ENCODE peak calls at places on chromosomes 4 and X, in ten cellular contexts. D, B, O, R, G, Z, C, Y, E and J are unnamed samples.

GRCh38 chrX:86171366-86171765 is 23.1 kb downstream of the DACH2 start:
- DNase-seq in C (peak), D (no peak), Z (no peak), Y (peak), R (peak), G (no peak), E (no peak), B (no peak), O (no peak), J (no peak)

GRCh38 chr4:55547461-55547770 is 707 bp upstream of the CLOCK start:
- DNase-seq in R (no peak), B (no peak), E (no peak), C (no peak), Y (no peak), Z (no peak), G (no peak), D (no peak), O (no peak), J (no peak)

GRCh38 chr4:140893939-140894338 is 137.8 kb upstream of the TBC1D9 start:
- DNase-seq in R (peak), Z (no peak), D (no peak), B (no peak), Y (no peak), E (no peak), O (no peak), G (no peak), C (no peak), J (no peak)

GRCh38 chr4:85778809-85779124 is 303.8 kb downstream of the ARHGAP24 start:
- DNase-seq in D (no peak), C (no peak), O (no peak), R (peak), Y (no peak), E (no peak), Z (no peak), B (no peak), G (no peak), J (no peak)

GRCh38 chr4:185640809-185641675 is 105.7 kb upstream of the PDLIM3 start:
- DNase-seq in O (no peak), R (peak), D (no peak), C (peak), E (no peak), G (no peak), Z (peak), Y (no peak), B (no peak), J (no peak)

GRCh38 chr4:63814171-63814964 is 594.9 kb downstream of the TECRL start:
- DNase-seq in Z (no peak), B (no peak), G (no peak), E (no peak), O (no peak), D (no peak), C (no peak), Y (no peak), R (no peak), J (no peak)

GRCh38 chr4:81747242-81747930 is 275.7 kb upstream of the RASGEF1B start:
- DNase-seq in R (no peak), E (no peak), Y (no peak), Z (no peak), C (no peak), D (peak), O (no peak), B (no peak), G (peak), J (no peak)

GRCh38 chrX:72272868-72273267 is 4.2 kb downstream of the RPS4X start:
- DNase-seq in G (no peak), Y (no peak), O (no peak), C (no peak), R (peak), D (no peak), B (no peak), Z (no peak), E (peak), J (no peak)

GRCh38 chrX:140525448-140525847 is 20.6 kb upstream of the SOX3 start:
- DNase-seq in C (no peak), O (no peak), R (peak), E (no peak), Y (no peak), B (no peak), G (no peak), D (no peak), Z (no peak), J (no peak)

GRCh38 chr4:100882661-100883060 is 364.8 kb upstream of the EMCN start:
- DNase-seq in Y (no peak), E (no peak), D (no peak), C (no peak), R (no peak), B (no peak), G (no peak), O (no peak), Z (no peak), J (no peak)

GRCh38 chr4:55249476-55249875 is 96.6 kb upstream of the SRD5A3 start:
- DNase-seq in R (no peak), O (peak), C (no peak), Y (no peak), B (no peak), Z (no peak), G (no peak), E (no peak), D (no peak), J (no peak)

GRCh38 chr4:15402146-15402545 is 25.7 kb upstream of the C1QTNF7 start:
- DNase-seq in G (no peak), B (no peak), Z (no peak), D (no peak), E (no peak), O (no peak), R (peak), C (no peak), Y (no peak), J (no peak)

GRCh38 chr4:140943486-140943885 is 187.3 kb upstream of the TBC1D9 start:
- DNase-seq in D (no peak), E (no peak), B (no peak), O (no peak), Y (no peak), C (no peak), R (peak), Z (no peak), G (no peak), J (no peak)

GRCh38 chr4:168831919-168832745 is 177.9 kb downstream of the CBR4 start:
- DNase-seq in R (peak), D (peak), O (peak), C (peak), E (peak), G (peak), B (peak), Y (peak), Z (peak), J (peak)

GRCh38 chr4:78534286-78534955 is 17.1 kb upstream of the ANXA3 start:
- DNase-seq in E (no peak), Y (peak), C (peak), B (no peak), O (no peak), G (no peak), Z (no peak), R (peak), D (no peak), J (no peak)

GRCh38 chrX:27878862-27879261 is 71.1 kb downstream of the MAGEB10 start:
- DNase-seq in Y (no peak), E (no peak), Z (no peak), B (no peak), C (no peak), O (no peak), D (no peak), G (no peak), R (no peak), J (no peak)

GRCh38 chr4:27775156-27775555 is 914.5 kb downstream of the STIM2 start:
- DNase-seq in Y (no peak), B (no peak), E (no peak), D (no peak), Z (no peak), C (no peak), G (no peak), O (no peak), R (no peak), J (no peak)

GRCh38 chrX:20547649-20548051 is 280.9 kb upstream of the RPS6KA3 start:
- DNase-seq in G (no peak), B (no peak), R (peak), Y (peak), E (peak), Z (no peak), D (peak), C (peak), O (no peak), J (no peak)

GRCh38 chr4:73844352-73844751 is 7.9 kb downstream of the CXCL6 start:
- DNase-seq in C (no peak), Y (no peak), B (no peak), R (peak), O (no peak), E (no peak), Z (no peak), G (no peak), D (no peak), J (no peak)

GRCh38 chr4:1758306-1759121 is 34.6 kb upstream of the FGFR3 start:
- DNase-seq in E (no peak), R (no peak), O (no peak), Z (no peak), Y (no peak), G (no peak), D (no peak), B (no peak), C (no peak), J (no peak)

GRCh38 chr4:163331629-163332360 is 601 bp downstream of the NPY1R start:
- DNase-seq in E (peak), C (no peak), Z (peak), G (no peak), Y (peak), D (no peak), B (no peak), O (no peak), R (no peak), J (no peak)

GRCh38 chr4:43352859-43353258 is 460.3 kb downstream of the GRXCR1 start:
- DNase-seq in O (no peak), Z (no peak), C (no peak), G (no peak), D (no peak), R (no peak), Y (no peak), B (no peak), E (no peak), J (no peak)

GRCh38 chr4:36551697-36552214 is 270.3 kb downstream of the DTHD1 start:
- DNase-seq in B (no peak), O (no peak), E (no peak), R (no peak), D (no peak), C (no peak), Y (no peak), Z (no peak), G (no peak), J (no peak)

GRCh38 chr4:109298279-109299010 is 4.0 kb downstream of the COL25A1 start:
- DNase-seq in Y (no peak), G (peak), B (no peak), R (no peak), O (no peak), D (no peak), Z (no peak), C (no peak), E (no peak), J (no peak)

GRCh38 chrX:28273751-28274150 is 292.5 kb upstream of the DCAF8L1 start:
- DNase-seq in Y (no peak), O (no peak), Z (no peak), G (no peak), R (no peak), E (no peak), C (no peak), B (no peak), D (no peak), J (no peak)

GRCh38 chr4:3353747-3354454 is 61.1 kb downstream of the RGS12 start:
- DNase-seq in O (no peak), D (no peak), Z (no peak), C (no peak), E (no peak), B (no peak), R (no peak), Y (no peak), G (no peak), J (no peak)
- TF ChIP-seq CTCF in O (no peak), D (no peak), Z (no peak), C (no peak), E (no peak), B (no peak), R (no peak), Y (no peak), G (no peak), J (no peak)

DNA sequence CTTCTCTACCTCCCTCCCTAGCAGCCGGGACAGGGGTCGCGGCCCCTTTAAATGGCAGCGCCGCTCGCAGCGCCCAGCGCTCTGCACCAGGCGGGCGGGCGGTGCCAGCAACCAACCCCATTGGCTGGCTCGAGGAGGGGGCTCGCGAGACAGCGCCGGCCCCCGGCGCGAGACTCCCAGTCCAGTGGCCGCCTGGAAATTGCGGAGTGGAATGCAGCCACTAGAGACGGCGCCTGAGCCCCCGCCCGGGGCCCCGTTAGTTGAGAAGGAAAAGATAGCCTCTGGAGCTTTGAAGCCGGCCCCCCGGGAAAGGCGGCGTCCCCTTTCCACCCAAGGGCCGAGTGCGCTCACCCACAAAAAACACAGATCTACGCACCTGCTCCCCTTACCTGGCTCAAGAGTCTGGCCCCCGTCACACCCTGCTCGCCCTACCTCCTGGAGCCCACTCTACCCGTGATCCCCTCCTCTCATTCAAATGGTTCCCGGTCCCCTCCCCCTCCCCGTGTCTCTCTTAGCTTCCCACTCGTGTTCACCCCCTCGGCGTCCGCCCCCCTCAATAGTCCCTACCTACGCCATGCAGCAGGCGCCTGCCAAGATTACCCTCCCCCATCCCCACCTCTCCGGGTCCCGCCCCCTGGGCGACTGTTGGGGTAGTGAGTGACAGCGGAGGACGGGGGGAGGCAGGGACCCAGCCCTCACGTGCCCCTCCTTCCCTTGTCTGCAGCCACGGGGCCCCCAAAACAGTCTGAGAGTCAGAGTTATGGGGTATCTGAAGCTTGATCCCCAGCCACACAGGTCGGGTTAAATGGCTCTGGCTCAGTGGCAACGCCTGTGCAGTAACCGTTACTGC is at the start of gene ZMYM3:
- DNase-seq in O (peak), R (peak), B (peak), Y (peak), Z (peak), C (peak), E (peak), D (peak), G (peak), J (peak)
- TF ChIP-seq POLR2A in O (peak), R (no peak), B (no peak), Y (peak), Z (no peak), C (peak), E (peak), D (peak), G (peak), J (peak)

GRCh38 chr4:53595204-53595603 is 3.9 kb upstream of the LNX1 start:
- DNase-seq in Y (no peak), Z (no peak), E (no peak), O (no peak), C (no peak), B (no peak), D (no peak), R (no peak), G (no peak), J (no peak)

GRCh38 chr4:53591372-53591892 is at the start of gene LNX1:
- DNase-seq in O (no peak), E (peak), G (peak), Y (peak), D (no peak), B (peak), R (no peak), C (no peak), Z (no peak), J (no peak)

GRCh38 chr4:53593765-53594164 is 2.5 kb upstream of the LNX1 start:
- DNase-seq in E (no peak), B (no peak), R (no peak), G (no peak), O (no peak), C (no peak), Z (no peak), D (no peak), Y (no peak), J (no peak)

GRCh38 chr4:53592128-53592527 is 842 bp upstream of the LNX1 start:
- DNase-seq in C (no peak), G (no peak), Y (peak), R (peak), O (no peak), B (no peak), E (peak), D (peak), Z (no peak), J (no peak)

GRCh38 chr4:53592686-53593641 is 1.7 kb upstream of the LNX1 start:
- DNase-seq in C (no peak), B (peak), O (peak), Z (peak), Y (peak), D (peak), R (no peak), E (peak), G (peak), J (no peak)
- H3K4me3 ChIP-seq in C (no peak), B (no peak), O (no peak), Z (peak), Y (no peak), D (peak), R (no peak), E (peak), G (peak), J (peak)

GRCh38 chr4:47914219-47914925 is at the start of gene NFXL1:
- DNase-seq in Z (peak), C (peak), D (peak), R (peak), E (peak), B (peak), O (peak), G (peak), Y (peak), J (peak)
- TF ChIP-seq CTCF in Z (no peak), C (no peak), D (no peak), R (no peak), E (no peak), B (no peak), O (no peak), G (no peak), Y (no peak), J (no peak)

DNA sequence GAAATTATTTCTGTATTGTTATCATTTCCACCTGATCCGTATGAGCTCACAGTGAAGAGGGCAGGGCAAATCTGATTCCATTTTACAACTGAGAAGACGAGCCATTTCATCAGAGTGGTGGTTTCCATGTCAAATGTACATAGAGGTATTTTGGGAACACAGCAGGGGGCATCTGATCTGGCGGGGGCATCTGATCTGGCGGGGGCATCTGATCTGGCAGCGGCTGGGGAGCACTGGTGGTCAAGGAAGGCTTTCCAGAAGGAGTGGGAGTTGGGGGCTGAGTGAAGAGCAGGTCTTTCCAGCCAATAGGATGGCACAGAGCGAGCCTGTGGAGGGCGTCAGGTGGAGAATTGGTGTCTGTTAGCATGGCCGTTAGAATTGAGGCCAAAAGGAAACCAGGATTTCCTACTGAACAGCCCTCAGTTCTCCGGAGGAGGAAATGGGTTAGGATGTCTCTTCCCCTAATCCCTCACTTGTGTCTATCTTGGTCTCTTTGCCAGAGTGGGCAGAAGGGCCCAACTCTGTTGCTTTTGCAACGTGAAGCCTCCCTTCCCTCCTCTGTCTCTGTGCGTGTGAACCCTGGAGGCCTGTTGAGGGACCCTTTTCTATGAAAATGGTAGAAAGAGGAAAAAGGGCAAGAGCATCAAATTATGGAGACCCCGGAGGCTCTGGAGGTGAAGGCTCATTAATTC is 41.3 kb downstream of the RHOH start:
- DNase-seq in R (no peak), D (no peak), G (peak), B (no peak), O (no peak), Z (no peak), C (no peak), Y (no peak), E (peak), J (no peak)
- TF ChIP-seq POLR2A in R (no peak), D (no peak), G (no peak), B (no peak), O (no peak), Z (no peak), C (no peak), Y (no peak), E (no peak), J (no peak)

GRCh38 chr4:77248805-77249204 is 91.8 kb downstream of the CCNG2 start:
- DNase-seq in C (peak), E (no peak), Z (no peak), O (no peak), G (no peak), D (no peak), R (no peak), Y (peak), B (peak), J (no peak)

GRCh38 chr4:77251751-77252150 is 94.7 kb downstream of the CCNG2 start:
- DNase-seq in Z (no peak), R (no peak), O (no peak), D (no peak), C (no peak), B (no peak), G (no peak), E (no peak), Y (no peak), J (no peak)
- H3K4me3 ChIP-seq in Z (no peak), R (no peak), O (no peak), D (no peak), C (no peak), B (no peak), G (no peak), E (no peak), Y (no peak), J (no peak)

GRCh38 chr4:95544433-95545103 is 4.2 kb downstream of the UNC5C start:
- DNase-seq in O (no peak), Y (no peak), E (no peak), C (no peak), D (no peak), B (no peak), G (no peak), Z (no peak), R (no peak), J (no peak)
- TF ChIP-seq CTCF in O (peak), Y (no peak), E (peak), C (no peak), D (peak), B (no peak), G (no peak), Z (no peak), R (no peak), J (no peak)

DNA sequence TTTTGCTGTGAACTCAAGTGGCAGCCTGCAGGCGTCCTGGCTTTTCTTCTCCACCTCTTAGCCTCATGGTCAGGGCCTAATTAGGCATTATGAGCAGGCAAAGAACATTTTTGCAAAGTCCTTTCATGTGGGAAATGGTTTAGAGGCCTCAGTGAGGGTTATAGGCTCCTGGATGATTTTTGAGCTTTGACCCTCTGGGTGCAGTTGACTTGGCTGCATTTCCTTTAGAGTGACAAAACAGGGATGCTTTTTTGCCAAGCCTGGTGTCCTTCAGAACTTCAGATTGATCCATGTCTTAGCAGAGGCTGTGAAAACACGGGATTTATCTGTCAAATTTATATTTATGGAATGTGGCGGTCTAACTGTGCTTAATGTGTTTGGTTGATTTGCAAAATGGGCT is 192.0 kb upstream of the ARX start:
- DNase-seq in O (no peak), R (no peak), B (no peak), E (no peak), Z (no peak), Y (no peak), G (no peak), D (no peak), C (no peak), J (no peak)
- TF ChIP-seq POLR2A in O (no peak), R (no peak), B (no peak), E (no peak), Z (no peak), Y (no peak), G (no peak), D (no peak), C (no peak), J (no peak)